ENCODE peak calls at places on chromosomes 3 and 15, in six cellular contexts. U is SJSA1, X is Peyer's patch, A is K562, C is vagina, G is GM23248. K is an unnamed sample.
A peak's percentile ranks its signal among the peaks of the same experiment; 100 is the strongest.

GRCh38 chr3:183555541-183556081 is at the start of gene KLHL6:
- DNase-seq in U (no peak), G (no peak), X (no peak), A (no peak), C (no peak), K (no peak)

GRCh38 chr15:69573815-69574472 is 121.3 kb downstream of the RPLP1 start:
- DNase-seq in G (peak; percentile 68), X (no peak), A (no peak), U (peak; percentile 78), C (no peak), K (no peak)

GRCh38 chr3:84959470-84960380 is 936 bp downstream of the CADM2 start:
- DNase-seq in C (no peak), A (no peak), G (peak; percentile 0), X (no peak), U (no peak), K (no peak)

GRCh38 chr3:166011771-166012170 is 174.5 kb upstream of the BCHE start:
- DNase-seq in G (no peak), C (no peak), X (no peak), U (no peak), A (no peak), K (no peak)

GRCh38 chr3:58288011-58288728 is 17.9 kb upstream of the RPP14 start:
- DNase-seq in C (no peak), G (no peak), A (peak; percentile 14), U (no peak), X (no peak), K (no peak)

GRCh38 chr3:66041116-66041515 is 2.4 kb upstream of the MAGI1 start:
- DNase-seq in C (no peak), X (no peak), U (peak; percentile 31), A (no peak), G (peak; percentile 85), K (no peak)

GRCh38 chr15:48541659-48542334 is 103.7 kb downstream of the FBN1 start:
- DNase-seq in C (no peak), X (no peak), A (no peak), U (peak; percentile 77), G (peak; percentile 93), K (peak; percentile 88)

GRCh38 chr3:120311863-120312794 is 27.1 kb upstream of the GPR156 start:
- DNase-seq in G (no peak), U (no peak), A (no peak), X (no peak), C (no peak), K (no peak)

GRCh38 chr3:179321585-179322322 is 1.1 kb upstream of the ZNF639 start:
- DNase-seq in C (no peak), X (no peak), U (peak; percentile 53), G (peak; percentile 78), A (peak; percentile 20), K (peak; percentile 55)

GRCh38 chr15:40769310-40770146 is at the start of gene C15orf62:
- DNase-seq in X (peak; percentile 81), G (peak; percentile 33), U (no peak), C (no peak), A (no peak), K (peak; percentile 88)

GRCh38 chr15:59276225-59277178 is 69.9 kb downstream of the LDHAL6B start:
- DNase-seq in X (peak; percentile 81), G (no peak), C (no peak), U (no peak), A (no peak), K (no peak)

GRCh38 chr15:58179741-58180381 is 41.7 kb downstream of the AQP9 start:
- DNase-seq in G (peak; percentile 65), U (no peak), X (no peak), A (peak; percentile 32), C (peak; percentile 75), K (no peak)

GRCh38 chr3:177284383-177284881 is 87.2 kb upstream of the TBL1XR1 start:
- DNase-seq in A (peak; percentile 64), C (no peak), G (peak; percentile 60), U (peak; percentile 74), X (peak; percentile 58), K (peak; percentile 55)

GRCh38 chr3:43874290-43874689 is 183.6 kb downstream of the ABHD5 start:
- DNase-seq in A (no peak), C (peak; percentile 34), X (no peak), G (no peak), U (no peak), K (no peak)

GRCh38 chr3:153595186-153595815 is 433.3 kb downstream of the RAP2B start:
- DNase-seq in U (peak; percentile 7), C (no peak), G (peak; percentile 66), A (no peak), X (no peak), K (no peak)

GRCh38 chr3:99366663-99367429 is 271.5 kb upstream of the COL8A1 start:
- DNase-seq in U (no peak), G (no peak), X (no peak), C (no peak), A (no peak), K (no peak)

GRCh38 chr3:156617781-156618180 is 56.6 kb upstream of the TIPARP start:
- DNase-seq in X (no peak), C (no peak), A (no peak), G (peak; percentile 50), U (no peak), K (no peak)

GRCh38 chr3:167941234-167941995 is 154.3 kb downstream of the GOLIM4 start:
- DNase-seq in U (peak; percentile 62), A (peak; percentile 27), G (peak; percentile 83), X (no peak), C (no peak), K (peak; percentile 60)

GRCh38 chr3:43477600-43477999 is 144.2 kb downstream of the ANO10 start:
- DNase-seq in X (no peak), U (no peak), G (no peak), A (no peak), C (no peak), K (no peak)

GRCh38 chr15:38860253-38860652 is 295.6 kb upstream of the RASGRP1 start:
- DNase-seq in X (no peak), U (no peak), A (no peak), C (no peak), G (no peak), K (no peak)

GRCh38 chr15:63699391-63699790 is 102.2 kb downstream of the FBXL22 start:
- DNase-seq in U (no peak), G (peak; percentile 9), X (no peak), A (no peak), C (no peak), K (no peak)
- H3K4me3 ChIP-seq in U (no peak overlapping the region), G (no peak overlapping the region), X (no peak overlapping the region), A (no peak overlapping the region), C (no peak overlapping the region), K (no peak overlapping the region)

DNA sequence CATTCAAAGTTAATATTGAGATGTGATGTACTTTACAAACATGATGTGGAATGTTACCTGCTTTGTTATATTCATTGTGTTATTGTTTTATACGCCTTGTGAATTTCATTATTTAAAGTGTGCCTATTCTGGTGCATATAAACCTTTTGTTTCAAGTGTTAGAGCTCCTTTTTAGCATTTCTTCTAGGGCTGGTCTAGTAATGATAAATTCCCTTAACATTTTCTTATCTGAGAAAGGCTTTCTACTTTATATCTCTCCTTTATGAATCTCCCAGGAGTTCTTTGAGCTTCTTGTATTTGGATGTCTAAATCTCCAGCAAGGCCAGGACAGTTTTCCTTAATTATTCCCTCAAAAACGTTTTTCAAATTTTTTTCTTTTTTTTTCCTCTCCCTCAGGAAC is 1005.6 kb downstream of the IGSF11 start:
- DNase-seq in A (no peak), X (no peak), U (no peak), C (no peak), G (no peak), K (no peak)
- H3K9me3 ChIP-seq in A (no peaks in the 10 kb centered on the region), X (no peaks in the 10 kb centered on the region), U (no peaks in the 10 kb centered on the region), C (no peaks in the 10 kb centered on the region), G (no peaks in the 10 kb centered on the region), K (peaks cover 13% of the 10 kb centered on the region)

DNA sequence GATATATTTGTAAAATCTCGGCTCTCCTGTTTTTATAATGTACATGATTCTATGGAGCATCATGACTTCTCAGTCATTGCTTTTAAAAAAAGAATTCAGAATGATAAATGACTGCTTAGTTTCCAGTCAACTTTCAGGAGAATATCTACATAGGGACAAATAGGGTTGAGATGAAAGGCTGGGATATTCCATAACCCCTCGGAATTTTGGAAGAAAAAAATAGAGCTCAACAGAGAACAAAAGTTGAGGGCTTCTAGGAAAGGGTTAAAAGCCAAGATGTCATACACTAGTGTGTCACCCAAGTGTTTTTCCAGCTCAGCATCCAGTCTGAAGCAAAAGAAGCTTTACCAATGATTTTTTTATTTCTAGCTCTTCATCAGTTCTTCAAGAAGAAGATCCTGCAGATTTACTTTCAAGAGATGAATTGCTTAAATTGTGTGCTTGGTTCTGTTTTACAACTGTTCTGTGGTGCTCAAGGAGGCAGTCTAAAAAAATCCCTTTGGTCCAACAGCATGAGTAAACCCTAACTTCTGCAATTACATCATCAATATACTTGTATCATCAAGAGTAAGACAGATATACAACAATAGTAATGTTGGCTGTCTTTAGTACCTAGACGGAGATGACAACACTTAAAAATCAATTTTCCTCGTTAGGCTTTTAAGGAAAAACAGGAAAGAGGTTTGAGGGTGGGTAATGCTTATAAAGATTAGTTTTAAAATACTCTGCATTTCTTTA is 979 bp downstream of the UNC13C start:
- DNase-seq in C (no peak), X (no peak), A (no peak), G (no peak), U (no peak), K (no peak)
- H3K4me3 ChIP-seq in C (no peak overlapping the region), X (no peak overlapping the region), A (no peak overlapping the region), G (no peak overlapping the region), U (no peak overlapping the region), K (no peak overlapping the region)

GRCh38 chr15:22243440-22244130 is 163.3 kb downstream of the OR4M2 start:
- DNase-seq in C (no peak), G (no peak), X (no peak), U (no peak), A (no peak), K (no peak)
- H3K9me3 ChIP-seq in C (no peaks in the 10 kb centered on the region), G (peaks cover 3% of the 10 kb centered on the region), X (no peaks in the 10 kb centered on the region), U (no peaks in the 10 kb centered on the region), A (no peaks in the 10 kb centered on the region), K (no peaks in the 10 kb centered on the region)

GRCh38 chr3:149535395-149535685 is 60.8 kb downstream of the TM4SF4 start:
- DNase-seq in A (no peak), G (peak; percentile 70), C (no peak), U (no peak), X (no peak), K (no peak)

GRCh38 chr3:149534671-149535394 is 60.3 kb downstream of the TM4SF4 start:
- DNase-seq in X (no peak), G (peak; percentile 72), U (peak; percentile 63), C (no peak), A (no peak), K (peak; percentile 46)

GRCh38 chr3:149532463-149533180 is 58.1 kb downstream of the TM4SF4 start:
- DNase-seq in G (no peak), A (no peak), U (no peak), X (no peak), C (no peak), K (no peak)

GRCh38 chr3:149536429-149536828 is 61.9 kb downstream of the TM4SF4 start:
- DNase-seq in A (no peak), X (no peak), G (peak; percentile 60), C (no peak), U (peak; percentile 60), K (peak; percentile 53)

DNA sequence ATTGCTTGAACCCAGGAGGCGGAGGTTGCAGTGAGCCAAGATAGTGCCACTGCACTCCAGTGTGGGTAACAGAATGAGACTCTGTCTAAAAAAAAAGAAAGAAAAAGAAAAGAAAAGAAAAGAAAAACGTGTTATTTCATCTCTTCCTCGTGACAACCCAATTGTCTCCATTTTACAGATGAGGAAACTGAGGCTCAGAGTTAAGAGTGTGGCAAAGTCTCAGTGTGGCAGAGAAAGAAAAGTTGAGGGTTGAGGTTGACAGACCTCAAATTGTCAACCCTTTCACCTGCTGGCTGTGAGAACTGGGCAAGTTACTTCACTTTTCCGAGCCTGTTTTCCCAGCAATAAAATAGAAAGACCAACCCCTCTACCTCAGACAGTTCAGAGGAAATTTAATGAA is 59.6 kb downstream of the TM4SF4 start:
- DNase-seq in A (no peak), C (no peak), X (no peak), G (no peak), U (no peak), K (no peak)
- H3K4me3 ChIP-seq in A (no peak overlapping the region), C (no peak overlapping the region), X (no peak overlapping the region), G (no peak overlapping the region), U (no peak overlapping the region), K (no peak overlapping the region)

GRCh38 chr15:27628486-27628885 is 470.6 kb downstream of the OCA2 start:
- DNase-seq in C (no peak), U (no peak), G (no peak), A (no peak), X (no peak), K (no peak)
- H3K9me3 ChIP-seq in C (no peaks in the 10 kb centered on the region), U (peaks cover 3% of the 10 kb centered on the region), G (peaks cover 2% of the 10 kb centered on the region), A (no peaks in the 10 kb centered on the region), X (no peaks in the 10 kb centered on the region), K (peaks cover 8% of the 10 kb centered on the region)